ENCODE peak calls at places on chromosomes 16 and 17, in seven cellular contexts. G is activated naive CD4-positive, alpha-beta T cell treated with anti-CD3 and anti-CD28 coated beads, Interleukin-2, amount 10 ng/mL, durations not matched to agents 7 days and 5 days; O is stimulated activated naive CD4-positive, alpha-beta T cell; A is iris pigment epithelial cell; V is NCI-H460; Z is activated T-cell treated with anti-CD3 and anti-CD28 coated beads for 1 hour; B is NT2/D1. J is an unnamed sample.

GRCh38 chr17:78423961-78424747 is 45.7 kb downstream of the PGS1 start:
- DNase-seq in O (no peak), G (no peak), V (no peak), Z (no peak), B (no peak), A (no peak), J (no peak)

GRCh38 chr16:30010817-30011504 is at the start of gene DOC2A:
- DNase-seq in O (peak; percentile 20), Z (no peak), B (no peak), G (peak; percentile 66), A (no peak), V (no peak), J (no peak)

GRCh38 chr16:10240854-10241613 is 58.8 kb upstream of the GRIN2A start:
- DNase-seq in Z (no peak), O (no peak), A (no peak), V (no peak), B (no peak), G (no peak), J (no peak)

GRCh38 chr16:58678716-58679115 is 5.9 kb downstream of the SLC38A7 start:
- DNase-seq in G (no peak), V (peak; percentile 32), A (no peak), O (no peak), Z (no peak), B (no peak), J (no peak)

GRCh38 chr17:32862940-32863339 is 14.0 kb downstream of the MYO1D start:
- DNase-seq in B (no peak), O (no peak), A (no peak), G (no peak), Z (no peak), V (no peak), J (no peak)

GRCh38 chr16:3009568-3010390 is 2.9 kb upstream of the CLDN9 start:
- DNase-seq in A (peak; percentile 27), Z (no peak), B (no peak), V (no peak), G (no peak), O (no peak), J (no peak)

GRCh38 chr16:10121496-10121895 is 60.7 kb downstream of the GRIN2A start:
- DNase-seq in Z (no peak), B (no peak), O (no peak), V (no peak), G (no peak), A (peak; percentile 26), J (no peak)

GRCh38 chr16:29922986-29923501 is 3.0 kb downstream of the KCTD13 start:
- DNase-seq in G (no peak), B (no peak), A (no peak), V (no peak), Z (no peak), O (no peak), J (no peak)

GRCh38 chr16:4306439-4307214 is 9.2 kb upstream of the GLIS2 start:
- DNase-seq in V (no peak), B (no peak), Z (no peak), O (peak; percentile 42), A (no peak), G (peak; percentile 72), J (no peak)

GRCh38 chr16:22109258-22109898 is 17.0 kb downstream of the VWA3A start:
- DNase-seq in O (no peak), Z (no peak), B (no peak), A (no peak), V (no peak), G (no peak), J (no peak)

GRCh38 chr17:1713878-1714487 is 3.8 kb upstream of the TLCD2 start:
- DNase-seq in B (no peak), Z (no peak), G (peak; percentile 24), O (no peak), A (no peak), V (peak; percentile 71), J (no peak)

GRCh38 chr17:75396781-75397180 is 8.7 kb downstream of the GRB2 start:
- DNase-seq in B (no peak), V (no peak), Z (no peak), O (no peak), G (no peak), A (no peak), J (no peak)

GRCh38 chr17:59002126-59002525 is 104.6 kb downstream of the TRIM37 start:
- DNase-seq in V (no peak), A (no peak), G (no peak), B (no peak), O (no peak), Z (no peak), J (no peak)

GRCh38 chr17:68566145-68566738 is 34.9 kb downstream of the FAM20A start:
- DNase-seq in O (no peak), A (peak; percentile 41), V (no peak), G (no peak), Z (no peak), B (no peak), J (no peak)

GRCh38 chr16:50395763-50396710 is 27.2 kb upstream of the BRD7 start:
- DNase-seq in V (no peak), B (no peak), G (peak; percentile 30), Z (no peak), A (no peak), O (no peak), J (no peak)

GRCh38 chr17:28725660-28726395 is at the start of gene TLCD1:
- DNase-seq in G (peak; percentile 77), A (peak; percentile 76), B (no peak), V (peak; percentile 71), O (peak; percentile 45), Z (peak; percentile 41), J (no peak)

GRCh38 chr16:10839271-10839661 is 20.7 kb upstream of the TVP23A start:
- DNase-seq in O (no peak), G (no peak), B (no peak), Z (no peak), V (no peak), A (no peak), J (no peak)

GRCh38 chr17:14579716-14580115 is 278.8 kb downstream of the HS3ST3B1 start:
- DNase-seq in O (no peak), V (no peak), G (no peak), B (peak; percentile 16), Z (no peak), A (no peak), J (no peak)

GRCh38 chr16:87762620-87763019 is 3.2 kb downstream of the KLHDC4 start:
- DNase-seq in G (no peak), A (no peak), O (no peak), V (no peak), Z (no peak), B (no peak), J (no peak)

GRCh38 chr17:55238931-55239297 is 25.8 kb upstream of the HLF start:
- DNase-seq in A (peak; percentile 14), G (no peak), V (no peak), Z (no peak), O (no peak), B (peak; percentile 8), J (no peak)

GRCh38 chr16:17204248-17205043 is 266.3 kb downstream of the XYLT1 start:
- DNase-seq in A (no peak), O (no peak), V (no peak), G (no peak), Z (no peak), B (no peak), J (no peak)

GRCh38 chr16:397736-398332 is 835 bp downstream of the NME4 start:
- DNase-seq in B (no peak), G (peak; percentile 57), A (peak; percentile 60), Z (no peak), V (peak; percentile 63), O (peak; percentile 53), J (peak; percentile 48)

GRCh38 chr17:73759324-73760185 is 115.3 kb upstream of the SDK2 start:
- DNase-seq in Z (no peak), V (no peak), O (no peak), G (no peak), A (no peak), B (no peak), J (no peak)

GRCh38 chr16:22348296-22348695 is 26.1 kb downstream of the CDR2 start:
- DNase-seq in V (no peak), Z (no peak), O (no peak), B (no peak), G (no peak), A (no peak), J (no peak)

GRCh38 chr16:80751167-80751566 is 53.2 kb downstream of the CDYL2 start:
- DNase-seq in O (no peak), A (peak; percentile 36), V (no peak), Z (no peak), G (no peak), B (no peak), J (no peak)